ENCODE peak calls at places on chromosomes 4 and X, in six cellular contexts. One of them, this sample, is unnamed.

GRCh38 chrX:72568406-72569092 is 4.1 kb downstream of the HDAC8 start:
- DNase-seq in A549: no peak
- DNase-seq in upper lobe of left lung: no peak
- DNase-seq in ovary: no peak
- DNase-seq in K562: no peak
- DNase-seq in tibial nerve: no peak
- DNase-seq in this sample: no peak

GRCh38 chrX:54817220-54817820 is 9.8 kb downstream of the MAGED2 start:
- DNase-seq in tibial nerve: no peak
- DNase-seq in K562: no peak
- DNase-seq in ovary: no peak
- DNase-seq in A549: no peak
- DNase-seq in upper lobe of left lung: no peak
- DNase-seq in this sample: no peak

GRCh38 chrX:44903842-44904530 is 31.0 kb downstream of the KDM6A start:
- DNase-seq in upper lobe of left lung: no peak
- DNase-seq in K562: no peak
- DNase-seq in tibial nerve: no peak
- DNase-seq in A549: no peak
- DNase-seq in ovary: no peak
- DNase-seq in this sample: no peak

GRCh38 chr4:3257691-3258482 is 8.9 kb downstream of the MSANTD1 start:
- DNase-seq in A549: no peak
- DNase-seq in tibial nerve: no peak
- DNase-seq in ovary: no peak
- DNase-seq in upper lobe of left lung: peak
- DNase-seq in K562: no peak
- DNase-seq in this sample: peak

GRCh38 chr4:6092131-6092530 is 73.9 kb upstream of the C4orf50 start:
- DNase-seq in tibial nerve: no peak
- DNase-seq in A549: no peak
- DNase-seq in K562: no peak
- DNase-seq in ovary: no peak
- DNase-seq in upper lobe of left lung: no peak
- DNase-seq in this sample: no peak

GRCh38 chrX:50036481-50036880 is 114.1 kb downstream of the CLCN5 start:
- DNase-seq in upper lobe of left lung: no peak
- DNase-seq in tibial nerve: no peak
- DNase-seq in ovary: no peak
- DNase-seq in K562: no peak
- DNase-seq in A549: no peak
- DNase-seq in this sample: no peak

GRCh38 chr4:187378441-187378840 is 617.1 kb upstream of the ZFP42 start:
- DNase-seq in K562: no peak
- DNase-seq in ovary: no peak
- DNase-seq in A549: no peak
- DNase-seq in upper lobe of left lung: no peak
- DNase-seq in tibial nerve: no peak
- DNase-seq in this sample: no peak

GRCh38 chr4:2835978-2836377 is 7.7 kb upstream of the ADD1 start:
- DNase-seq in tibial nerve: no peak
- DNase-seq in ovary: peak
- DNase-seq in A549: no peak
- DNase-seq in upper lobe of left lung: peak
- DNase-seq in K562: no peak
- DNase-seq in this sample: peak

GRCh38 chrX:30525732-30526131 is 51.8 kb downstream of the TASL start:
- DNase-seq in tibial nerve: no peak
- DNase-seq in ovary: no peak
- DNase-seq in upper lobe of left lung: no peak
- DNase-seq in K562: no peak
- DNase-seq in A549: no peak
- DNase-seq in this sample: no peak

GRCh38 chrX:77493677-77494553 is 46.7 kb downstream of the FGF16 start:
- DNase-seq in ovary: no peak
- DNase-seq in upper lobe of left lung: no peak
- DNase-seq in K562: peak
- DNase-seq in tibial nerve: no peak
- DNase-seq in A549: no peak
- DNase-seq in this sample: no peak

GRCh38 chr4:2583517-2583916 is 47.1 kb downstream of the FAM193A start:
- DNase-seq in ovary: no peak
- DNase-seq in upper lobe of left lung: no peak
- DNase-seq in K562: no peak
- DNase-seq in tibial nerve: no peak
- DNase-seq in A549: no peak
- DNase-seq in this sample: no peak

GRCh38 chrX:136674270-136674986 is 26.5 kb downstream of the CD40LG start:
- DNase-seq in A549: no peak
- DNase-seq in ovary: no peak
- DNase-seq in tibial nerve: no peak
- DNase-seq in upper lobe of left lung: no peak
- DNase-seq in K562: no peak
- DNase-seq in this sample: no peak
- H3K27ac ChIP-seq in A549: no peak
- H3K27ac ChIP-seq in ovary: no peak
- H3K27ac ChIP-seq in tibial nerve: no peak
- H3K27ac ChIP-seq in upper lobe of left lung: no peak
- H3K27ac ChIP-seq in K562: no peak
- H3K27ac ChIP-seq in this sample: no peak

GRCh38 chr4:101419324-101420135 is 72.2 kb upstream of the PPP3CA start:
- DNase-seq in upper lobe of left lung: no peak
- DNase-seq in tibial nerve: no peak
- DNase-seq in A549: no peak
- DNase-seq in ovary: no peak
- DNase-seq in K562: no peak
- DNase-seq in this sample: peak

GRCh38 chr4:101418466-101418865 is 71.1 kb upstream of the PPP3CA start:
- DNase-seq in K562: no peak
- DNase-seq in tibial nerve: no peak
- DNase-seq in upper lobe of left lung: no peak
- DNase-seq in ovary: no peak
- DNase-seq in A549: no peak
- DNase-seq in this sample: no peak

GRCh38 chr4:101415962-101416361 is 68.6 kb upstream of the PPP3CA start:
- DNase-seq in tibial nerve: no peak
- DNase-seq in K562: no peak
- DNase-seq in A549: no peak
- DNase-seq in ovary: no peak
- DNase-seq in upper lobe of left lung: peak
- DNase-seq in this sample: no peak

GRCh38 chr4:101417046-101417445 is 69.7 kb upstream of the PPP3CA start:
- DNase-seq in A549: no peak
- DNase-seq in tibial nerve: no peak
- DNase-seq in ovary: no peak
- DNase-seq in K562: no peak
- DNase-seq in upper lobe of left lung: peak
- DNase-seq in this sample: no peak

GRCh38 chr4:101418055-101418454 is 70.7 kb upstream of the PPP3CA start:
- DNase-seq in K562: no peak
- DNase-seq in A549: no peak
- DNase-seq in tibial nerve: no peak
- DNase-seq in ovary: no peak
- DNase-seq in upper lobe of left lung: no peak
- DNase-seq in this sample: peak
- TF ChIP-seq EP300 in K562: no peak
- TF ChIP-seq EP300 in A549: no peak
- TF ChIP-seq EP300 in tibial nerve: no peak
- TF ChIP-seq EP300 in ovary: no peak
- TF ChIP-seq EP300 in upper lobe of left lung: no peak
- TF ChIP-seq EP300 in this sample: no peak

GRCh38 chr4:74097631-74098550 is 1.1 kb downstream of the CXCL2 start:
- DNase-seq in upper lobe of left lung: no peak
- DNase-seq in tibial nerve: no peak
- DNase-seq in A549: no peak
- DNase-seq in K562: peak
- DNase-seq in ovary: no peak
- DNase-seq in this sample: peak
- H3K27ac ChIP-seq in upper lobe of left lung: peak
- H3K27ac ChIP-seq in tibial nerve: peak
- H3K27ac ChIP-seq in A549: peak
- H3K27ac ChIP-seq in K562: peak
- H3K27ac ChIP-seq in ovary: no peak
- H3K27ac ChIP-seq in this sample: peak

GRCh38 chr4:139177049-139177887 is at the start of gene ELF2:
- DNase-seq in A549: peak
- DNase-seq in K562: peak
- DNase-seq in ovary: peak
- DNase-seq in upper lobe of left lung: peak
- DNase-seq in tibial nerve: peak
- DNase-seq in this sample: peak
- TF ChIP-seq EP300 in A549: no peak
- TF ChIP-seq EP300 in K562: no peak
- TF ChIP-seq EP300 in ovary: peak
- TF ChIP-seq EP300 in upper lobe of left lung: no peak
- TF ChIP-seq EP300 in tibial nerve: no peak
- TF ChIP-seq EP300 in this sample: no peak

DNA sequence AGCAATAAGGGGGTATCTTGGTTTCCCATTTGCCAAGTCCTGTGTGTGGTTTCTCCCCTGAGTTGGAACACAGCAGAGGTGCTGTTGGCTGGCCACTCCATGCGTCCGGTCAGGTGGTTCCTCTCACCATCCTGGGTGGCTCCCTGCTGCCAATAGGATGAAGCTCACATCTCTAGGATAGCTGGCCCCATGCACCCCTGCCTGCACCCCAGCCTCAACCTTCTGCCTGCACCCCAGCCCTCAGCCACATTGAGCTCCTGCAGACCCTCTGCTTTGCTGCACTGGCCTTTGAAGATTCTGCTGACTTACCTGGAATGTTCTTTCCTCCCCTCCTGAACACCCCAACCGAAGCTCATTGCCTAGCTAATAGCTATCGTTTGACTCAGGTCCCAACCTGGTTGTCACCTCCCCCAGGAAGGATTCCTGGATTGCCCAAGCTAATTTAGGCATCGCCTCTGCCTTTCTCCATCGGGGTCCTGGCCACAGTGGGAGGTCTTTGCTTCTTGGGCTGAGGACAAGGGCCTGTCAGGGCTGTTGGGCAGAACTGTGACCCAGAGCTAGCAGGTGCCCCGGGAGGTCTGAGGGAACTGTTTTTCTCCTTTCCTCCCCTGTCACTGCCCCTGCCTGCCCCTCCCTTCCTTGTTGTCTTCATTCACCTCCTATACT is 36.6 kb upstream of the GRPEL1 start:
- DNase-seq in upper lobe of left lung: no peak
- DNase-seq in tibial nerve: no peak
- DNase-seq in A549: no peak
- DNase-seq in ovary: no peak
- DNase-seq in K562: no peak
- DNase-seq in this sample: no peak
- H3K27ac ChIP-seq in upper lobe of left lung: peak
- H3K27ac ChIP-seq in tibial nerve: peak
- H3K27ac ChIP-seq in A549: peak
- H3K27ac ChIP-seq in ovary: no peak
- H3K27ac ChIP-seq in K562: no peak
- H3K27ac ChIP-seq in this sample: peak

DNA sequence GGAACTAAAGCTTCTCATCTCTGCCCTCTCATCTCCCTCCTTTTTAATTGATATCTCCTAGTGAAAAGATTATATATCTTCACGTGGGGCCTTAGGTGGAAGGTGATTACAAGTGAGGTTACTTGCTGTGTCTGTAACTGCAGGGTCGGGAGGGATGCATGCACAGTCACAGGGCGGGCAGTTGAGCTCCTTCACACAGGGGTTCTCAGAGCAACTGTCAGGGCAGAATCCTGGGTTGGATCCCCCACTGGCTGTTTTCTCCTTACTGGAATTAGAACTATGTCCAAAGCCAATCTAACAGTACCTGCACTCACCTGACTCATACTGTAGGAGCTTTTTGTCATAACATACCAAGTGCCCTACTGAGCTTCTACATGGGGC is 141.1 kb downstream of the AASDH start:
- DNase-seq in upper lobe of left lung: no peak
- DNase-seq in K562: no peak
- DNase-seq in ovary: no peak
- DNase-seq in A549: no peak
- DNase-seq in tibial nerve: no peak
- DNase-seq in this sample: no peak
- TF ChIP-seq EP300 in upper lobe of left lung: no peak
- TF ChIP-seq EP300 in K562: no peak
- TF ChIP-seq EP300 in ovary: no peak
- TF ChIP-seq EP300 in A549: no peak
- TF ChIP-seq EP300 in tibial nerve: no peak
- TF ChIP-seq EP300 in this sample: no peak

DNA sequence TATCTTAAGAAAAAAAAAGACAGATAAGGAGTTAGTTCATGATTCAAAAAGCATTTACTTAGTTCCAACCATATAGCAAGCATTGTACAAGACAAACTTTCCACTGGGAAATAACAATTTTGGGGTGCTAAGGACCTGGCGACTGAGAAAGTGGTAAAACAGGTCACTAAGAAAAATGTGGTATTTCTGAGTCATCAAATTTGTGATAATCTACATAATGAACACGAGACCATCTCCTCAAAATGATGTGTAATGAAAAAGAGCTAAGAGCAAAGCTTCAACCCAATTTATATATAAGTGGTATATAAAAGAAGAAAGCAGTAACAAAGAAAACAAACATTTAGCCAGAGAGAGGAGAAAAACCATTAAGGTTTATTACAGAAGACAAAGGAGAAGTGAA is 72.3 kb downstream of the FBXW7 start:
- DNase-seq in tibial nerve: no peak
- DNase-seq in A549: no peak
- DNase-seq in K562: no peak
- DNase-seq in ovary: no peak
- DNase-seq in upper lobe of left lung: no peak
- DNase-seq in this sample: no peak
- H3K27ac ChIP-seq in tibial nerve: no peak
- H3K27ac ChIP-seq in A549: no peak
- H3K27ac ChIP-seq in K562: no peak
- H3K27ac ChIP-seq in ovary: no peak
- H3K27ac ChIP-seq in upper lobe of left lung: peak
- H3K27ac ChIP-seq in this sample: no peak

GRCh38 chr4:95627004-95627403 is 78.2 kb upstream of the UNC5C start:
- DNase-seq in A549: no peak
- DNase-seq in ovary: no peak
- DNase-seq in upper lobe of left lung: no peak
- DNase-seq in K562: no peak
- DNase-seq in tibial nerve: no peak
- DNase-seq in this sample: no peak
- TF ChIP-seq EP300 in A549: no peak
- TF ChIP-seq EP300 in ovary: no peak
- TF ChIP-seq EP300 in upper lobe of left lung: no peak
- TF ChIP-seq EP300 in K562: no peak
- TF ChIP-seq EP300 in tibial nerve: no peak
- TF ChIP-seq EP300 in this sample: no peak

GRCh38 chrX:154600962-154601374 is 16.0 kb downstream of the CTAG1A start:
- DNase-seq in A549: no peak
- DNase-seq in ovary: no peak
- DNase-seq in upper lobe of left lung: peak
- DNase-seq in tibial nerve: no peak
- DNase-seq in K562: no peak
- DNase-seq in this sample: no peak
- H3K27ac ChIP-seq in A549: no peak
- H3K27ac ChIP-seq in ovary: no peak
- H3K27ac ChIP-seq in upper lobe of left lung: no peak
- H3K27ac ChIP-seq in tibial nerve: no peak
- H3K27ac ChIP-seq in K562: no peak
- H3K27ac ChIP-seq in this sample: no peak